ENCODE peak calls at places on chromosomes 6 and 20, in nine cellular contexts. One of them, this sample, is unnamed.

GRCh38 chr6:35970181-35970580 is 49.3 kb upstream of the SRPK1 start:
- DNase-seq in left lung: no peak
- DNase-seq in psoas muscle: no peak
- DNase-seq in mesendoderm: no peak
- DNase-seq in activated naive CD4-positive, alpha-beta T cell: no peak
- DNase-seq in T-helper 1 cell: no peak
- DNase-seq in transverse colon: no peak
- DNase-seq in caudate nucleus: no peak
- DNase-seq in activated CD4-positive, alpha-beta T cell treated with anti-CD3 and anti-CD28 coated beads for 48 hours: no peak
- DNase-seq in this sample: no peak

GRCh38 chr6:109062756-109063352 is 31.8 kb downstream of the SESN1 start:
- DNase-seq in psoas muscle: no peak
- DNase-seq in T-helper 1 cell: no peak
- DNase-seq in caudate nucleus: no peak
- DNase-seq in transverse colon: no peak
- DNase-seq in activated naive CD4-positive, alpha-beta T cell: no peak
- DNase-seq in mesendoderm: no peak
- DNase-seq in left lung: no peak
- DNase-seq in activated CD4-positive, alpha-beta T cell treated with anti-CD3 and anti-CD28 coated beads for 48 hours: no peak
- DNase-seq in this sample: no peak

GRCh38 chr6:138403324-138403800 is 661 bp upstream of the HEBP2 start:
- DNase-seq in psoas muscle: peak; percentile 74
- DNase-seq in activated naive CD4-positive, alpha-beta T cell: peak; percentile 41
- DNase-seq in left lung: peak; percentile 55
- DNase-seq in activated CD4-positive, alpha-beta T cell treated with anti-CD3 and anti-CD28 coated beads for 48 hours: peak; percentile 43
- DNase-seq in T-helper 1 cell: peak; percentile 22
- DNase-seq in mesendoderm: peak; percentile 53
- DNase-seq in transverse colon: peak; percentile 56
- DNase-seq in caudate nucleus: no peak
- DNase-seq in this sample: no peak

GRCh38 chr20:19583532-19584175 is 174.4 kb upstream of the RIN2 start:
- DNase-seq in activated naive CD4-positive, alpha-beta T cell: peak; percentile 19
- DNase-seq in mesendoderm: peak; percentile 86
- DNase-seq in activated CD4-positive, alpha-beta T cell treated with anti-CD3 and anti-CD28 coated beads for 48 hours: peak; percentile 73
- DNase-seq in left lung: peak; percentile 52
- DNase-seq in psoas muscle: peak; percentile 84
- DNase-seq in transverse colon: peak; percentile 70
- DNase-seq in caudate nucleus: no peak
- DNase-seq in T-helper 1 cell: no peak
- DNase-seq in this sample: peak; percentile 35

GRCh38 chr6:53699462-53699861 is 33.9 kb upstream of the KLHL31 start:
- DNase-seq in activated naive CD4-positive, alpha-beta T cell: no peak
- DNase-seq in psoas muscle: no peak
- DNase-seq in left lung: no peak
- DNase-seq in T-helper 1 cell: no peak
- DNase-seq in caudate nucleus: no peak
- DNase-seq in mesendoderm: no peak
- DNase-seq in activated CD4-positive, alpha-beta T cell treated with anti-CD3 and anti-CD28 coated beads for 48 hours: no peak
- DNase-seq in transverse colon: no peak
- DNase-seq in this sample: no peak

GRCh38 chr20:25341716-25342680 is 48.6 kb downstream of the ABHD12 start:
- DNase-seq in activated naive CD4-positive, alpha-beta T cell: no peak
- DNase-seq in left lung: no peak
- DNase-seq in T-helper 1 cell: no peak
- DNase-seq in caudate nucleus: no peak
- DNase-seq in psoas muscle: no peak
- DNase-seq in transverse colon: no peak
- DNase-seq in mesendoderm: no peak
- DNase-seq in activated CD4-positive, alpha-beta T cell treated with anti-CD3 and anti-CD28 coated beads for 48 hours: no peak
- DNase-seq in this sample: peak; percentile 75

GRCh38 chr6:78611886-78612480 is 255.4 kb upstream of the IRAK1BP1 start:
- DNase-seq in caudate nucleus: no peak
- DNase-seq in activated naive CD4-positive, alpha-beta T cell: no peak
- DNase-seq in psoas muscle: no peak
- DNase-seq in left lung: no peak
- DNase-seq in transverse colon: no peak
- DNase-seq in T-helper 1 cell: no peak
- DNase-seq in mesendoderm: peak; percentile 50
- DNase-seq in activated CD4-positive, alpha-beta T cell treated with anti-CD3 and anti-CD28 coated beads for 48 hours: no peak
- DNase-seq in this sample: no peak

GRCh38 chr6:17173071-17173470 is 71.2 kb downstream of the STMND1 start:
- DNase-seq in left lung: no peak
- DNase-seq in activated naive CD4-positive, alpha-beta T cell: no peak
- DNase-seq in T-helper 1 cell: no peak
- DNase-seq in mesendoderm: no peak
- DNase-seq in transverse colon: no peak
- DNase-seq in caudate nucleus: no peak
- DNase-seq in psoas muscle: no peak
- DNase-seq in activated CD4-positive, alpha-beta T cell treated with anti-CD3 and anti-CD28 coated beads for 48 hours: no peak
- DNase-seq in this sample: no peak

GRCh38 chr20:32535316-32535952 is 49.7 kb downstream of the NOL4L start:
- DNase-seq in activated CD4-positive, alpha-beta T cell treated with anti-CD3 and anti-CD28 coated beads for 48 hours: peak; percentile 50
- DNase-seq in psoas muscle: no peak
- DNase-seq in caudate nucleus: no peak
- DNase-seq in mesendoderm: no peak
- DNase-seq in left lung: no peak
- DNase-seq in T-helper 1 cell: peak; percentile 38
- DNase-seq in activated naive CD4-positive, alpha-beta T cell: peak; percentile 30
- DNase-seq in transverse colon: no peak
- DNase-seq in this sample: no peak

GRCh38 chr6:160102956-160103824 is 18.4 kb upstream of the SLC22A1 start:
- DNase-seq in mesendoderm: peak; percentile 77
- DNase-seq in psoas muscle: no peak
- DNase-seq in activated naive CD4-positive, alpha-beta T cell: no peak
- DNase-seq in left lung: no peak
- DNase-seq in transverse colon: peak; percentile 31
- DNase-seq in T-helper 1 cell: no peak
- DNase-seq in caudate nucleus: no peak
- DNase-seq in activated CD4-positive, alpha-beta T cell treated with anti-CD3 and anti-CD28 coated beads for 48 hours: peak; percentile 36
- DNase-seq in this sample: no peak

GRCh38 chr6:45801471-45802289 is 214.0 kb downstream of the CLIC5 start:
- DNase-seq in activated naive CD4-positive, alpha-beta T cell: no peak
- DNase-seq in T-helper 1 cell: no peak
- DNase-seq in psoas muscle: no peak
- DNase-seq in mesendoderm: no peak
- DNase-seq in caudate nucleus: no peak
- DNase-seq in activated CD4-positive, alpha-beta T cell treated with anti-CD3 and anti-CD28 coated beads for 48 hours: peak; percentile 79
- DNase-seq in transverse colon: no peak
- DNase-seq in left lung: no peak
- DNase-seq in this sample: no peak

This sample was measured in NCI-H2029 treated with DMSO at 0.1 percent for 48 hours.